ENCODE peak calls at places on chromosomes 7 and 10, in five cellular contexts. U is cardiac fibroblast, D is nephron progenitor cell, N is RWPE1, R is psoas muscle. E is an unnamed sample.

GRCh38 chr10:78402636-78403035 is 369.0 kb downstream of the RPS24 start:
- DNase-seq in U (no peak), D (no peak), N (no peak), R (no peak), E (no peak)

GRCh38 chr7:27160546-27161213 is 4.2 kb upstream of the HOXA7 start:
- DNase-seq in U (peak), D (peak), N (no peak), R (peak), E (peak)

GRCh38 chr7:130024390-130024789 is 26.8 kb downstream of the ZC3HC1 start:
- DNase-seq in U (peak), D (no peak), N (no peak), R (no peak), E (no peak)

GRCh38 chr7:77587276-77587675 is 50.2 kb downstream of the PTPN12 start:
- DNase-seq in U (no peak), D (no peak), N (no peak), R (no peak), E (no peak)

GRCh38 chr7:107958764-107959526 is 44.0 kb downstream of the LAMB1 start:
- DNase-seq in U (peak), D (no peak), N (peak), R (no peak), E (no peak)

GRCh38 chr10:78774614-78774998 is 294.2 kb upstream of the ZMIZ1 start:
- DNase-seq in U (peak), D (no peak), N (no peak), R (no peak), E (no peak)

GRCh38 chr10:70191906-70192305 is 21.6 kb upstream of the SAR1A start:
- DNase-seq in U (peak), D (no peak), N (peak), R (no peak), E (no peak)

GRCh38 chr7:140539466-140539865 is 60.2 kb upstream of the MKRN1 start:
- DNase-seq in U (no peak), D (peak), N (no peak), R (no peak), E (no peak)

GRCh38 chr7:88311675-88312036 is 5.0 kb upstream of the STEAP4 start:
- DNase-seq in U (peak), D (no peak), N (no peak), R (no peak), E (no peak)

GRCh38 chr7:129923709-129924108 is 29.1 kb downstream of the UBE2H start:
- DNase-seq in U (peak), D (no peak), N (no peak), R (no peak), E (peak)

GRCh38 chr7:18357691-18358090 is 137.9 kb upstream of the HDAC9 start:
- DNase-seq in U (no peak), D (no peak), N (peak), R (no peak), E (peak)

GRCh38 chr7:37248396-37248836 is 200.2 kb downstream of the ELMO1 start:
- DNase-seq in U (no peak), D (peak), N (no peak), R (peak), E (no peak)

GRCh38 chr7:52647046-52647445 is 388.4 kb upstream of the POM121L12 start:
- DNase-seq in U (no peak), D (no peak), N (no peak), R (no peak), E (no peak)

GRCh38 chr10:123930340-123931001 is 38.9 kb upstream of the CPXM2 start:
- DNase-seq in U (peak), D (no peak), N (peak), R (peak), E (no peak)

GRCh38 chr7:155919400-155920067 is 107.3 kb upstream of the SHH start:
- DNase-seq in U (no peak), D (no peak), N (no peak), R (no peak), E (no peak)

GRCh38 chr7:156783864-156784263 is 109.1 kb downstream of the LMBR1 start:
- DNase-seq in U (peak), D (no peak), N (no peak), R (no peak), E (no peak)

GRCh38 chr7:129522088-129522970 is 20.0 kb downstream of the SMKR1 start:
- DNase-seq in U (peak), D (peak), N (no peak), R (no peak), E (no peak)

GRCh38 chr7:139992353-139993054 is 70.2 kb downstream of the PARP12 start:
- DNase-seq in U (no peak), D (no peak), N (no peak), R (no peak), E (no peak)

GRCh38 chr7:2105917-2106316 is 126.8 kb downstream of the MAD1L1 start:
- DNase-seq in U (no peak), D (peak), N (no peak), R (no peak), E (no peak)

GRCh38 chr10:90968448-90969086 is 47.7 kb upstream of the ANKRD1 start:
- DNase-seq in U (peak), D (no peak), N (peak), R (no peak), E (no peak)

GRCh38 chr7:138125119-138125518 is 48.9 kb downstream of the AKR1D1 start:
- DNase-seq in U (peak), D (no peak), N (peak), R (no peak), E (no peak)

GRCh38 chr7:16916111-16916639 is 34.4 kb upstream of the AGR3 start:
- DNase-seq in U (peak), D (no peak), N (peak), R (no peak), E (no peak)

GRCh38 chr7:106064329-106064728 is 47.8 kb downstream of the SYPL1 start:
- DNase-seq in U (no peak), D (no peak), N (no peak), R (no peak), E (no peak)

GRCh38 chr7:26723140-26723539 is 141.2 kb downstream of the SKAP2 start:
- DNase-seq in U (no peak), D (peak), N (no peak), R (no peak), E (peak)

GRCh38 chr7:105619590-105619989 is 38.3 kb upstream of the EFCAB10 start:
- DNase-seq in U (no peak), D (no peak), N (no peak), R (no peak), E (no peak)

GRCh38 chr10:10193848-10194247 is 823.8 kb upstream of the CELF2 start:
- DNase-seq in U (no peak), D (no peak), N (no peak), R (no peak), E (no peak)

GRCh38 chr10:66783296-66783695 is 142.5 kb upstream of the LRRTM3 start:
- DNase-seq in U (no peak), D (no peak), N (no peak), R (no peak), E (no peak)

GRCh38 chr7:114218283-114218682 is 196.3 kb upstream of the FOXP2 start:
- DNase-seq in U (no peak), D (no peak), N (no peak), R (no peak), E (no peak)

GRCh38 chr7:3141326-3141725 is 97.7 kb upstream of the CARD11 start:
- DNase-seq in U (no peak), D (no peak), N (no peak), R (no peak), E (no peak)

GRCh38 chr7:81159402-81159801 is 240.6 kb upstream of the SEMA3C start:
- DNase-seq in U (no peak), D (no peak), N (no peak), R (no peak), E (no peak)

GRCh38 chr7:26117142-26117807 is 34.7 kb upstream of the NFE2L3 start:
- DNase-seq in U (no peak), D (no peak), N (no peak), R (no peak), E (no peak)

GRCh38 chr7:44145419-44145968 is 4.4 kb upstream of the MYL7 start:
- DNase-seq in U (no peak), D (peak), N (no peak), R (no peak), E (peak)

GRCh38 chr10:34223658-34224057 is 591.4 kb downstream of the PARD3 start:
- DNase-seq in U (no peak), D (no peak), N (no peak), R (no peak), E (no peak)

GRCh38 chr7:25149844-25150243 is 24.8 kb upstream of the CYCS start:
- DNase-seq in U (no peak), D (no peak), N (no peak), R (no peak), E (no peak)

GRCh38 chr7:23544913-23545354 is 13.2 kb upstream of the TRA2A start:
- DNase-seq in U (peak), D (no peak), N (peak), R (no peak), E (peak)

GRCh38 chr10:78338717-78339116 is 305.1 kb downstream of the RPS24 start:
- DNase-seq in U (no peak), D (no peak), N (no peak), R (no peak), E (no peak)

GRCh38 chr7:77954773-77955562 is 156.4 kb downstream of the PHTF2 start:
- DNase-seq in U (peak), D (no peak), N (no peak), R (no peak), E (no peak)

GRCh38 chr7:44534501-44534900 is 6.6 kb downstream of the NPC1L1 start:
- DNase-seq in U (peak), D (peak), N (peak), R (no peak), E (peak)

GRCh38 chr7:158829342-158830210 is at the start of gene ESYT2:
- DNase-seq in U (peak), D (peak), N (peak), R (peak), E (peak)
- TF ChIP-seq CTCF in U (no peak), D (no peak), N (peak), R (peak), E (no peak)

GRCh38 chr7:91055219-91055618 is 209.0 kb upstream of the FZD1 start:
- DNase-seq in U (no peak), D (no peak), N (no peak), R (no peak), E (no peak)
- TF ChIP-seq CTCF in U (no peak), D (no peak), N (peak), R (no peak), E (no peak)

DNA sequence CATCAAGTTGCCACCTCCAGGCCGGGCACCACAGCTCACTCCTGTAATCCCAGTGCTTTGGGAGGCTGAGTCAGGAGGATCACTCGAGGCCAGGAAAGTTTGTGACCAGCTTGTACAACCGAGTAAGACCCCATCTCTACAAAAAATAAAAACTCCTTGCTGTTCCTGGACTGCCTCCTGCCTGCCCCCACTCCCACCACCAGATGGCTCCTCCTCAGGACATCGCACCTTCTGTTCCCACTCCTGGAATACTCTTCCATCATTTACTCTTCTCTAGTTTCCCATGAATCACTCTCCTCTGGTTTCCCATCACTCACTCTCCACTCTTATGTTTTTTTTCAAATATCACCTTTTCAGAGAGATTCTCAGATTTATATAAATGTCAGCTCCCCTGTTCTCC is 540.7 kb downstream of the CALN1 start:
- DNase-seq in U (no peak), D (no peak), N (no peak), R (no peak), E (no peak)
- TF ChIP-seq CTCF in U (no peak), D (no peak), N (no peak), R (no peak), E (no peak)

DNA sequence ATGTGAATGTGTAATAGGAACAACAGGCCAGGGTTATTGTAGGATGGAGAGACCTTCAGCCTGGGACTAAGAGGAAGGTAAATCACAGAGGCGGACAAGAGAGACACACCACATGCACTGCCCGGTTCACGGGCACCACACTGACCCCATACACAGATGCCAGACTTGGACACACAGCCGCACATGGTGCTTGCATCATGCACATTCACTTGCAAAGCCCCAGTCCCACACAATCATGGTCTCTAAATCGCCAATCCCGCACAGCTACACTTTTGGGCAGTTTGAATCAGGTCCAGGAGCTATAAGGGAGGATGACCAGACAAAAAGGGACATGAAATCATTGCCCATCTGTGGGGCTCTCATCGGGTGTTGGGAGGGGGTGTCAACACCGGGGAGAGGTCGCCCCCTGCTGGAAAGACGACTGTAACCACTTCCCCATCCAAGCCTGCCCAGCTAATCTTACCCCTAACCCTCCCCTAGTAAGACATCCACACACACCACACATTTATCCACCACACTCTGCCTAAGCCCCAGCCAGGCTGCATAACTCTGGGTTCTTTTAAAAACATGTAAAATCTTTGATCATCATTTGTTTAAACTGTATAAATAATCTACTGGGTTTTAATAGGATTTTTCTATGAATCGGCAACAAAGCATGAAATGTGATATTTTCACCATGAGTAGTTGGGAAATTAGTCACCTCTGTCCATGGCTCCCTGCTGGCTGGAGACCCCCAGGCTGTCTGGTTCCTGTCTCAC is 40.5 kb upstream of the SLF2 start:
- DNase-seq in U (peak), D (peak), N (peak), R (no peak), E (peak)
- TF ChIP-seq CTCF in U (peak), D (peak), N (no peak), R (peak), E (peak)

DNA sequence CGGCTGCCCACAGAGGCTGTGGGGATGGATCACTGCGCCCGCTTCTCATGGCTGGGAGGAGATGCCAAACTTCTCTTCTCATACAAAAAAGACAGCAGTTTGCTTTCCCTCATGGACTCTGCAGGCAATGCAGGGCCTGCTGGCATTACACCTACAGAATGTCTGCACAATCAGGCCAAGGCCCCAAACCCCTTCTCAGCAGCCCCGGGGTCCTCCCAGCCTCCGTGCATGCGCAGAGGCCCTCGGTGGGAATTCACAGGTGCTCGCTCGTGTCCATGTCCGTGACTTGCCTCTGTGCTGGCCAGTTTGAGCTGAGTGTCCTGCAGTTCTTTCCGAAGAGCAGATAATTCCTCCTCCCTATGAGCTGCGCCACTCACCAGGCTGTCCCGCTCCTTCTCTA is 63.6 kb downstream of the SPDYE5 start:
- DNase-seq in U (no peak), D (no peak), N (no peak), R (no peak), E (no peak)
- TF ChIP-seq CTCF in U (no peak), D (no peak), N (no peak), R (no peak), E (no peak)

DNA sequence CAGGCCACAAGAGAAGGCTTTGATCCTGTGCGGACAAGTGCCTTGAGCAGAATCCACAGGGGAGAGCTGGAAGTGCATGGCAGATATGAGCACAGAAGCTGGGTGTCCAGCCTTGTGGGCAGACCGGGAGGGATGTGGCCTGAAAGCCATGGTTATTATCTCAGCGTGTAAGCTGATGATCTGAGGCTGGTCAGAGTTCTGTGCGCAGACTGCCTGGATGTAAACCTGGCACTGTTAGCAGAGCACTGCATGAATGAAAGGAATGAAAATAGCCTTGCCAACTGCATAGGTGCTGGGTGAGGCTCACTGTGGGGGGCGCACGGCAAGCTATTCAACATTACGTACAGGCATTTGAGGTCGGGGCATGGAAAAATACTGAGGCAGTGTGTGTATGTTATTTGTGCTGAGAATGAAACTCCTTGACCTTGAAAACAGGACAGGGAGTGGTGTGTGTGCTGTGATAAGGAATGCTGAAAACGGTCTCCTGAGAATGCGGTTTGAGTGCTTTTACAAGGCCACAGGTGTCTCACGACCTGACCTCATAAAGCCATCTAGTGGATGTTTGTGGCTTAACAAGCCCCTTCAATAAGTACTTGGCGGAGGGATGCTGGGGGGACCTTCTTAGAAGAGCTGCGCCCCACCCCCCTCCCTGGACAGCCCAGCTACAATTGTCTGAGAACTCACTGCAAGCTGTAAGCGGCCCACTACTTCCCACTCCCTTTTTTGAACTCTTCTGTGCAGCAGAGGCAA is 18.7 kb downstream of the AKR1C1 start:
- DNase-seq in U (peak), D (peak), N (peak), R (no peak), E (peak)
- TF ChIP-seq CTCF in U (peak), D (peak), N (peak), R (peak), E (peak)

DNA sequence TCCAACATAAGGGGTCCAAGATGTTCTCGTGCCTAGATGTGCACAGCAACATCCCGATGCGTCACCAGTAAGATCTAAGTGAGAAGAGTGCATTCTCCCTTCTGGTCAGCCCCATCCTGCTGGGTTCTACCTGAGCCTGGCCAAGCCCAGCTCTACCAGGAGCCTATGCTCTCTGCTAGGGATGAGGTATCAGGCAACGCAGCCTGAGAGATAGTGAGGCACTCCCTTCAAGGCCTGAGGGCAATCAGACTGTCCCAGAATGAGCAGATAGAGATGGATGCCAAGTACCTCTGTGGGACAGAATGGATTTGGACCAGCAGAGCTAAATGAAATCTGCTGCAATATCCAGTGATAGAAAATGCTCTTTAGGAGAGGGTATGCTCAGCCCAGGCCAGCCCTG is 26.7 kb downstream of the DDC start:
- DNase-seq in U (no peak), D (no peak), N (no peak), R (no peak), E (no peak)
- TF ChIP-seq CTCF in U (no peak), D (no peak), N (no peak), R (no peak), E (no peak)

GRCh38 chr7:30469303-30469702 is 9.3 kb downstream of the NOD1 start:
- DNase-seq in U (peak), D (peak), N (peak), R (peak), E (no peak)
- TF ChIP-seq CTCF in U (peak), D (no peak), N (no peak), R (peak), E (no peak)

GRCh38 chr10:80436459-80437098 is 17.5 kb upstream of the TSPAN14 start:
- DNase-seq in U (no peak), D (no peak), N (no peak), R (no peak), E (no peak)
- TF ChIP-seq CTCF in U (no peak), D (no peak), N (no peak), R (no peak), E (no peak)